ENCODE peak calls at places on chromosomes 4 and X, in five cellular contexts. One of them, this sample, is unnamed.

GRCh38 chr4:94251094-94251493 is 43.4 kb downstream of the SMARCAD1 start:
- DNase-seq in fibroblast of pulmonary artery: no peak
- DNase-seq in AG04450: no peak
- DNase-seq in fibroblast of lung: no peak
- DNase-seq in cardiac muscle cell: no peak
- DNase-seq in this sample: no peak

GRCh38 chr4:101205878-101206277 is 141.4 kb downstream of the PPP3CA start:
- DNase-seq in cardiac muscle cell: no peak
- DNase-seq in AG04450: no peak
- DNase-seq in fibroblast of pulmonary artery: peak; percentile 36
- DNase-seq in fibroblast of lung: peak; percentile 36
- DNase-seq in this sample: no peak

GRCh38 chr4:166675411-166675810 is 558.9 kb downstream of the SPOCK3 start:
- DNase-seq in AG04450: no peak
- DNase-seq in fibroblast of lung: peak; percentile 47
- DNase-seq in fibroblast of pulmonary artery: peak; percentile 85
- DNase-seq in cardiac muscle cell: no peak
- DNase-seq in this sample: peak; percentile 89

GRCh38 chr4:38560763-38561558 is 103.0 kb upstream of the KLF3 start:
- DNase-seq in AG04450: no peak
- DNase-seq in fibroblast of lung: no peak
- DNase-seq in fibroblast of pulmonary artery: no peak
- DNase-seq in cardiac muscle cell: no peak
- DNase-seq in this sample: no peak

GRCh38 chr4:55742655-55743191 is 76.9 kb upstream of the EXOC1L start:
- DNase-seq in fibroblast of pulmonary artery: peak; percentile 46
- DNase-seq in fibroblast of lung: peak; percentile 38
- DNase-seq in AG04450: peak; percentile 10
- DNase-seq in cardiac muscle cell: no peak
- DNase-seq in this sample: no peak

GRCh38 chr4:98970386-98970785 is 25.1 kb upstream of the METAP1 start:
- DNase-seq in cardiac muscle cell: no peak
- DNase-seq in fibroblast of lung: no peak
- DNase-seq in fibroblast of pulmonary artery: no peak
- DNase-seq in AG04450: no peak
- DNase-seq in this sample: no peak

GRCh38 chr4:137394000-137394399 is 138.3 kb downstream of the PCDH18 start:
- DNase-seq in fibroblast of pulmonary artery: peak; percentile 61
- DNase-seq in cardiac muscle cell: no peak
- DNase-seq in AG04450: no peak
- DNase-seq in fibroblast of lung: peak; percentile 84
- DNase-seq in this sample: no peak

GRCh38 chr4:6909970-6910339 is 329 bp downstream of the TBC1D14 start:
- DNase-seq in AG04450: no peak
- DNase-seq in cardiac muscle cell: peak; percentile 65
- DNase-seq in fibroblast of lung: no peak
- DNase-seq in fibroblast of pulmonary artery: no peak
- DNase-seq in this sample: no peak

GRCh38 chr4:56976283-56976877 is 1.0 kb downstream of the NOA1 start:
- DNase-seq in fibroblast of lung: no peak
- DNase-seq in fibroblast of pulmonary artery: no peak
- DNase-seq in AG04450: no peak
- DNase-seq in cardiac muscle cell: peak; percentile 24
- DNase-seq in this sample: no peak

GRCh38 chr4:21320034-21320433 is 619.8 kb downstream of the PACRGL start:
- DNase-seq in fibroblast of lung: no peak
- DNase-seq in AG04450: no peak
- DNase-seq in fibroblast of pulmonary artery: no peak
- DNase-seq in cardiac muscle cell: no peak
- DNase-seq in this sample: no peak

GRCh38 chr4:124636793-124637192 is 75.7 kb downstream of the ANKRD50 start:
- DNase-seq in fibroblast of lung: no peak
- DNase-seq in AG04450: no peak
- DNase-seq in cardiac muscle cell: no peak
- DNase-seq in fibroblast of pulmonary artery: no peak
- DNase-seq in this sample: no peak

GRCh38 chr4:149223659-149224058 is 592.0 kb downstream of the IQCM start:
- DNase-seq in fibroblast of lung: no peak
- DNase-seq in AG04450: no peak
- DNase-seq in fibroblast of pulmonary artery: peak; percentile 10
- DNase-seq in cardiac muscle cell: no peak
- DNase-seq in this sample: peak; percentile 27

DNA sequence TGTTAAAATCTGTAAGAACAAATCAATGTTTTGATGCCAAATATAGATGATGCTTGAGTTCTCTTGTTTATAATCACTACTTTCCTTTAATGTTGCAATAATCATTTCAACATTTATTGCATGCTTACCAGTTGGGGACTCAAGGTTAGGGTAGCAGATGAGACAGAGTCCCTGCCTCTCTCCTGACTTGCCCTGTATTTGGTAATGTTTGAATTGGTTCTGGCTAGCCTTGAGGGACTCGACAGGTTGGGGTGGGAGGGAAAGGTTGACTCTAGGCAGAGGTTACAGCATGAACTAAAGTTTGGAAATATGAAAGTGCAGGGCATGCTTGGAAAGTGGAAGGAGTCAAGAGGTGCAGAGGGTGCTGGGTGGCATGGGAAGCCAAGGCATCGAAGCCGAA is 2.0 kb downstream of the SEC24B start:
- DNase-seq in AG04450: no peak
- DNase-seq in cardiac muscle cell: no peak
- DNase-seq in fibroblast of pulmonary artery: no peak
- DNase-seq in fibroblast of lung: peak; percentile 5
- DNase-seq in this sample: no peak
- H3K4me3 ChIP-seq in AG04450: peak overlapping the region; percentile 81
- H3K4me3 ChIP-seq in cardiac muscle cell: peak overlapping the region; percentile 84
- H3K4me3 ChIP-seq in fibroblast of pulmonary artery: peak overlapping the region; percentile 70
- H3K4me3 ChIP-seq in fibroblast of lung: peak overlapping the region; percentile 71
- H3K4me3 ChIP-seq in this sample: peak overlapping the region; percentile 81

DNA sequence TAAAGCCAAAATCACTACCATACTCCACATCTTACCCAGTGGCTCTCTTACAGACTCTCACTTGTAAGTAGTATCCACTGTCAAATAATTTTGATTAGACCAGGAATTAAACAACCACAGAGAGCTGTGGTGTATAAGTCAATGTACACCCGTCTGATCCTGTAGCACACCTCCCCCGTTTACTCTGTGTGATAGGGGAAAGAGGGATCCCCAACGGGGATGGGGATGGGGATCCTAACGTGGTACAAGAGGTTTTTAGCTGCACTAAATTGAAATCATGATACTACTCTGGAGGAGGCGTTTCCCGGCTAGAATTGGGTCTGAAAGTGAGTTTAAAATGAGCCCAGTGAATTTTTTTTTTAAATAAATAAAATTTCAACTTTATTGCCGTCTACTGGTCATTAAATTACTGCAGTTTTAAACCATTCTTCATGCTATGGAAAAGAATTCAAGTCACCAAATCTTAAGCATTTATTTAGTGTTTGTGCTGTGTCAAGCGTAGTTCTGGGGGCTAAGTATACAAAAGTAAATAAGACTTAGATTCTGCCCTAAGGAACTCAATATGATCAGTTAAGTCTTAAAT is 76.6 kb downstream of the INTS12 start:
- DNase-seq in AG04450: no peak
- DNase-seq in cardiac muscle cell: no peak
- DNase-seq in fibroblast of lung: no peak
- DNase-seq in fibroblast of pulmonary artery: no peak
- DNase-seq in this sample: no peak
- TF ChIP-seq CTCF in AG04450: no peak
- TF ChIP-seq CTCF in cardiac muscle cell: no peak
- TF ChIP-seq CTCF in fibroblast of lung: no peak
- TF ChIP-seq CTCF in fibroblast of pulmonary artery: no peak
- TF ChIP-seq CTCF in this sample: peak; percentile 37

DNA sequence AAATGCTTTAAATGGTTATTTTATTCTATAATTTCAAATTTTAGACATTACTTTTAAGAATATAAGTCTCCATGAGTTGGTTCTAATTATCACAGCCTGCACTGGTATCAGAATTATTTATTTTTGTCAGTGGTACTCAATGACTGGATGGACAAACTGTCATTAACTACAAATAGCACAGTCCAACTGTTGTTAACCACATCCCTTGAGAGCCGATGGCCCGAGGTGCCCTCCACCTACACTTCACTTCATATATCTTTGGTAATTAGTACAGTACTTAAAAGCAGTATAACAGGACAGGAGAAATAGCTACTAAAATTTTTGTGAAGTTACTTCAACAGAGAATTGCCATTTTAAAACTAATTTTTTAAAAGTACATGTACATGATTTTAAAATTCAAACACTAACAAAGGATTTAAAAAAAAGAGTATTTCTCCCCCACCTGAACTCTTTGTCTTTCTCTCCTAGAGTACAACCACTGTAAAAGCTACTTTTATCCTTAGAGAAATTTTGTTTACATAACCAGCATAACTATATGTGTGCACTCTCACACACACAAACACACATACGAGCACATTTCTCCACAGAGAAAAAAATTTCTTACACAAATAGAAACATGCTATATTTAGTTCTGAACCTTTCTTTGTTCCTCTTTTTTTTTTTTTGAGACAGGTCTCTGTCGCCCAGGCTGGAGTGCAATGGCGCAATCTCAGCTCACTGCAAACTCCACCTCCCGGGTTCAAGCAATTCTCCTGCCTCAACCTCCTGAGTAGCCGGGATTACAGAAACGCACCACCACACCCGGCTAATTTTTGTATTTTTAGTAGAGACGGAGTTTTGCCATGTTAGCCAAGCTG is 6.5 kb downstream of the TIFA start:
- DNase-seq in cardiac muscle cell: no peak
- DNase-seq in AG04450: no peak
- DNase-seq in fibroblast of pulmonary artery: no peak
- DNase-seq in fibroblast of lung: peak; percentile 24
- DNase-seq in this sample: no peak
- H3K4me3 ChIP-seq in cardiac muscle cell: no peak overlapping the region
- H3K4me3 ChIP-seq in AG04450: no peak overlapping the region
- H3K4me3 ChIP-seq in fibroblast of pulmonary artery: no peak overlapping the region
- H3K4me3 ChIP-seq in fibroblast of lung: no peak overlapping the region
- H3K4me3 ChIP-seq in this sample: no peak overlapping the region

DNA sequence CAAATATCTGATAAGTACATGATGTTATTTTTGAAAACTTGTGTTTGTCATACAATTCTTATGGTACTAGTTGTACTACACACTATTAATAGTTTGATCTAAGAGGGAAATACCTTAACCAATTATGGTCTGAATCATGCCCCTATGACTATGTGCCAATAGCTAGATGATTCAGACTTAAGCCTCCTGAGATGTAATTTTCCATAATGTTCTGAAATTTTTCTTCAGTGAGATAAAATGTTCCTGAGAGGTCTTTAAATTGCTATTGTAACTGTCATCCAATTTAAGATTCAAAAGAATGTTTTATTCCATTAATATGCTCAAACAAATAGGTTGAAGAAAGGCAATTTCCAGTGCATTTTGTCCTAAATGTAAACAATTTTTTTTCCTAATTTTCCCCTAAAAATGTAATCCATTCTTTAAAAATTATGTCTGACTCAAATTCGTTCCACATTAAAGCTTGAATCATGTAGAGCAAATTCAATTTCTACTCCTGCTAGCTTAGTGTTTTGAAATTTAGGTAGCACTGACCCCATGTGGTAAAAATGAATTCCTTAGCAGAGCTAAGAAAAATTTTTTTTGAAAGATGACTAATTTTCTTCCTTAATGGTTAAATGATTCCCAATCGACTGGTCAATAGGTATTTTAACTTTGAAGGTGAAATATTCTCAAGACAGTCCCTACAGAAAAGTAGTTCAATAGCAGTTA is 49.1 kb downstream of the APOOL start:
- DNase-seq in cardiac muscle cell: no peak
- DNase-seq in fibroblast of lung: peak; percentile 81
- DNase-seq in fibroblast of pulmonary artery: peak; percentile 79
- DNase-seq in AG04450: peak; percentile 42
- DNase-seq in this sample: peak; percentile 75
- TF ChIP-seq CTCF in cardiac muscle cell: peak; percentile 31
- TF ChIP-seq CTCF in fibroblast of lung: peak; percentile 20
- TF ChIP-seq CTCF in fibroblast of pulmonary artery: peak; percentile 37
- TF ChIP-seq CTCF in AG04450: peak; percentile 32
- TF ChIP-seq CTCF in this sample: peak; percentile 36

DNA sequence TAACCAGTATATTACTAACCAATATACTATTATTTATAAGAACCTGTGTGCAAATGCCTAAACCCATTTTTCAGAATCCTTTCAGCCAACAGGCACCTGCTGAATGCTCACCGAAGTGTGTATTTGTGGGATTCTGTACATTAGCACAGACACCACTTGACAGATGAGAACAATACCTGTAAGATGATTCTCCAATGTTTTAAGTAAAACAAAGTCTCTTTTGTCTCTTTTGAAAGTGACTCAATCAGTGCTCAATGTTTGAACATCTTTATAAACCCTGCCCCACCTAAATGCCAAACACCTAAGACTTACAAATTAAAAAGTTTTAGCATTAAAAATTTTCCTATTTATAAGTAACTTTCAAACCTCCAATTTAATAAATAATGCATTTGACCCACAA is 763 bp downstream of the ASB9 start:
- DNase-seq in AG04450: no peak
- DNase-seq in cardiac muscle cell: no peak
- DNase-seq in fibroblast of lung: no peak
- DNase-seq in fibroblast of pulmonary artery: no peak
- DNase-seq in this sample: no peak
- H3K4me3 ChIP-seq in AG04450: no peak overlapping the region
- H3K4me3 ChIP-seq in cardiac muscle cell: no peak overlapping the region
- H3K4me3 ChIP-seq in fibroblast of lung: no peak overlapping the region
- H3K4me3 ChIP-seq in fibroblast of pulmonary artery: no peak overlapping the region
- H3K4me3 ChIP-seq in this sample: no peak overlapping the region

GRCh38 chr4:169619518-169619957 is 840 bp upstream of the CLCN3 start:
- DNase-seq in fibroblast of pulmonary artery: peak; percentile 66
- DNase-seq in fibroblast of lung: peak; percentile 64
- DNase-seq in AG04450: no peak
- DNase-seq in cardiac muscle cell: peak; percentile 65
- DNase-seq in this sample: peak; percentile 71
- TF ChIP-seq CTCF in fibroblast of pulmonary artery: peak; percentile 64
- TF ChIP-seq CTCF in fibroblast of lung: peak; percentile 63
- TF ChIP-seq CTCF in AG04450: peak; percentile 66
- TF ChIP-seq CTCF in cardiac muscle cell: peak; percentile 56
- TF ChIP-seq CTCF in this sample: peak; percentile 70

GRCh38 chrX:2781226-2781571 is 29.4 kb downstream of the XG start:
- DNase-seq in AG04450: no peak
- DNase-seq in fibroblast of pulmonary artery: no peak
- DNase-seq in cardiac muscle cell: no peak
- DNase-seq in fibroblast of lung: no peak
- DNase-seq in this sample: no peak
- H3K4me3 ChIP-seq in AG04450: no peak overlapping the region
- H3K4me3 ChIP-seq in fibroblast of pulmonary artery: no peak overlapping the region
- H3K4me3 ChIP-seq in cardiac muscle cell: no peak overlapping the region
- H3K4me3 ChIP-seq in fibroblast of lung: no peak overlapping the region
- H3K4me3 ChIP-seq in this sample: no peak overlapping the region